ENCODE peak calls at places on chromosomes 1 and 21, in six cellular contexts. Z, S, Y, W, X and E are unnamed samples.

GRCh38 chr1:91683598-91683951 is 182.9 kb downstream of the CDC7 start:
- DNase-seq in Z (no peak), S (no peak), Y (peak; percentile 62), W (peak; percentile 52), X (no peak), E (no peak)

GRCh38 chr1:168408531-168409242 is 128.0 kb downstream of the TBX19 start:
- DNase-seq in Z (peak; percentile 41), S (peak; percentile 22), Y (no peak), W (peak; percentile 84), X (no peak), E (no peak)

GRCh38 chr1:155126494-155127104 is 1.1 kb upstream of the EFNA1 start:
- DNase-seq in Z (peak; percentile 74), S (peak; percentile 27), Y (peak; percentile 49), W (peak; percentile 82), X (peak; percentile 64), E (no peak)

GRCh38 chr1:168945870-168946269 is 160.6 kb upstream of the ATP1B1 start:
- DNase-seq in Z (no peak), S (no peak), Y (no peak), W (no peak), X (no peak), E (no peak)

GRCh38 chr1:47555307-47555706 is 117.5 kb downstream of the FOXD2 start:
- DNase-seq in Z (no peak), S (no peak), Y (no peak), W (no peak), X (no peak), E (no peak)

GRCh38 chr1:12539705-12540579 is 78.1 kb downstream of the DHRS3 start:
- DNase-seq in Z (peak; percentile 88), S (peak; percentile 93), Y (peak; percentile 69), W (peak; percentile 93), X (peak; percentile 74), E (peak; percentile 61)

GRCh38 chr21:17578162-17578561 is 34.5 kb downstream of the BTG3 start:
- DNase-seq in Z (no peak), S (no peak), Y (no peak), W (no peak), X (no peak), E (no peak)

GRCh38 chr1:149936076-149936991 is at the start of gene MTMR11:
- DNase-seq in Z (peak; percentile 47), S (peak; percentile 34), Y (no peak), W (peak; percentile 58), X (no peak), E (no peak)

GRCh38 chr1:91007827-91008226 is 14.0 kb downstream of the ZNF644 start:
- DNase-seq in Z (no peak), S (no peak), Y (no peak), W (peak; percentile 43), X (no peak), E (no peak)

GRCh38 chr1:107140703-107141490 is at the start of gene NTNG1:
- DNase-seq in Z (no peak), S (no peak), Y (peak; percentile 45), W (peak; percentile 92), X (peak; percentile 69), E (peak; percentile 15)

GRCh38 chr1:215076312-215076711 is 6.2 kb upstream of the KCNK2 start:
- DNase-seq in Z (peak; percentile 29), S (peak; percentile 62), Y (peak; percentile 66), W (peak; percentile 84), X (no peak), E (no peak)

GRCh38 chr1:221783936-221784335 is 42.0 kb upstream of the DUSP10 start:
- DNase-seq in Z (no peak), S (no peak), Y (no peak), W (no peak), X (no peak), E (no peak)

GRCh38 chr1:7873801-7874795 is 21.2 kb upstream of the UTS2 start:
- DNase-seq in Z (no peak), S (no peak), Y (no peak), W (no peak), X (no peak), E (no peak)

GRCh38 chr21:17554619-17555472 is 42.0 kb downstream of the CXADR start:
- DNase-seq in Z (no peak), S (peak; percentile 10), Y (no peak), W (peak; percentile 74), X (no peak), E (peak; percentile 14)

GRCh38 chr1:199083680-199084079 is 444.8 kb downstream of the PTPRC start:
- DNase-seq in Z (peak; percentile 83), S (peak; percentile 75), Y (no peak), W (no peak), X (no peak), E (no peak)

GRCh38 chr1:168443899-168444298 is 99.9 kb downstream of the XCL2 start:
- DNase-seq in Z (no peak), S (no peak), Y (no peak), W (no peak), X (no peak), E (no peak)

GRCh38 chr1:65119951-65120350 is 28.1 kb upstream of the AK4 start:
- DNase-seq in Z (no peak), S (peak; percentile 3), Y (no peak), W (peak; percentile 8), X (no peak), E (no peak)

GRCh38 chr1:65505547-65506325 is 85.3 kb downstream of the LEPR start:
- DNase-seq in Z (no peak), S (no peak), Y (no peak), W (peak; percentile 37), X (no peak), E (no peak)

GRCh38 chr1:59076612-59077011 is 220.3 kb upstream of the FGGY start:
- DNase-seq in Z (peak; percentile 21), S (peak; percentile 34), Y (no peak), W (no peak), X (no peak), E (no peak)

GRCh38 chr1:116997011-116997410 is 4.5 kb upstream of the CD101 start:
- DNase-seq in Z (no peak), S (no peak), Y (no peak), W (no peak), X (no peak), E (no peak)

GRCh38 chr1:23278717-23279116 is 61.4 kb upstream of the HTR1D start:
- DNase-seq in Z (no peak), S (no peak), Y (no peak), W (no peak), X (no peak), E (no peak)

GRCh38 chr1:23273450-23274133 is 56.3 kb upstream of the HTR1D start:
- DNase-seq in Z (peak; percentile 85), S (peak; percentile 95), Y (no peak), W (no peak), X (no peak), E (no peak)

GRCh38 chr1:23274134-23274505 is 56.8 kb upstream of the HTR1D start:
- DNase-seq in Z (no peak), S (no peak), Y (no peak), W (no peak), X (no peak), E (no peak)

DNA sequence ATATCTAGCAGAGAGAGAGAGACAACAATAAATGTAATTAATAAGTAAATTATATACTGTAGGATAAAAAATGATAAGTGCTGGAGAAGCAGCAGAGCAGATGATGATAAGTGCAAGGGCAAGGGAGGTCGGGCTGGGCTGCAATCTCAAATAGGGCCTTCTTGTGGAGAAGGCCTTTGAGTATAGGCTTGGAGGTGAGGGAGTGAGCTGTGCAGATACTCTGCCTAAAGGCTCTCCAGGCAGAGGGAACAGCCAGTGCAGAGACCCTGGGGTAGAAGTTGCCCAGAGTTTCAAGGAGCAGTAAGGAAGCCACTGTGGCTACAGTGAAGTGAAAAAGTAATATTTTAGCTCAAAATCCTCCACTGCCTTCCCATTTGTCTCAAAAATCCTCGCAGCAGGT is 59.2 kb upstream of the HTR1D start:
- DNase-seq in Z (no peak), S (no peak), Y (no peak), W (no peak), X (no peak), E (no peak)
- H2BK15ac ChIP-seq in Z (no peak overlapping the region), S (no peak overlapping the region), Y (no peak overlapping the region), W (no peak overlapping the region), X (no peak overlapping the region), E (no peak overlapping the region)

GRCh38 chr21:34779860-34780259 is 111.1 kb downstream of the CLIC6 start:
- DNase-seq in Z (no peak), S (no peak), Y (no peak), W (no peak), X (no peak), E (no peak)
- H2AK5ac ChIP-seq in Z (no peak overlapping the region), S (no peak overlapping the region), Y (no peak overlapping the region), W (no peak overlapping the region), X (no peak overlapping the region), E (no peak overlapping the region)

GRCh38 chr1:200963076-200963475 is 60.4 kb downstream of the KIF21B start:
- DNase-seq in Z (no peak), S (no peak), Y (no peak), W (no peak), X (no peak), E (no peak)

GRCh38 chr1:200967693-200968468 is 55.6 kb downstream of the KIF21B start:
- DNase-seq in Z (no peak), S (no peak), Y (no peak), W (no peak), X (no peak), E (no peak)

GRCh38 chr1:200962631-200963030 is 60.9 kb downstream of the KIF21B start:
- DNase-seq in Z (no peak), S (no peak), Y (peak; percentile 17), W (no peak), X (no peak), E (no peak)

GRCh38 chr1:200966934-200967333 is 56.6 kb downstream of the KIF21B start:
- DNase-seq in Z (no peak), S (no peak), Y (no peak), W (no peak), X (no peak), E (no peak)

DNA sequence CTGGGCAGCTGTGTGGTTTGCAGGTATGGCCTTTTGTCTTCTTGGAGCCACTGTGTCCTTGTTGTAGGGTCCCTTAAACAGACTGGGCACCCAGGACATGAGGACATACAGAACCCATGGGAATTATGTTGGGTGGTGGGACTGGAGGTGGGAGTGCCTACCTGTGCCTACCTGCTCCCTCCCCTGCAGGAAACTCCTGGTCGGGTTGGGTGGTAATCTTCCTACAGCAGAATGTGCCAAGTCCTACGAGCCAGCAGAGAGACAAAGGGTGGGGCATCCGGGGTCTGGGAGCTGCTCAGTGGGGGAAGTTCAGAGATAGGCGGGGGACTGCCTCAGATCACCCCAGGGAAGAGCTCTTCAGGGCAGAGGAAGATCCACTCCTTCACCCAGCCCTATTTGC is 58.4 kb downstream of the KIF21B start:
- DNase-seq in Z (no peak), S (no peak), Y (no peak), W (no peak), X (no peak), E (no peak)
- H2BK15ac ChIP-seq in Z (no peak overlapping the region), S (no peak overlapping the region), Y (no peak overlapping the region), W (no peak overlapping the region), X (no peak overlapping the region), E (no peak overlapping the region)

GRCh38 chr21:46098303-46099141 is 610 bp downstream of the COL6A2 start:
- DNase-seq in Z (no peak), S (no peak), Y (peak; percentile 49), W (peak; percentile 30), X (peak; percentile 74), E (no peak)

GRCh38 chr21:46099476-46099875 is 1.6 kb downstream of the COL6A2 start:
- DNase-seq in Z (peak; percentile 64), S (peak; percentile 34), Y (peak; percentile 62), W (peak; percentile 34), X (peak; percentile 63), E (no peak)

GRCh38 chr21:46100020-46100419 is 2.1 kb downstream of the COL6A2 start:
- DNase-seq in Z (no peak), S (no peak), Y (no peak), W (no peak), X (no peak), E (no peak)

GRCh38 chr21:46097826-46098286 is at the start of gene COL6A2:
- DNase-seq in Z (peak; percentile 73), S (peak; percentile 71), Y (peak; percentile 78), W (peak; percentile 75), X (peak; percentile 89), E (peak; percentile 54)

GRCh38 chr21:46100426-46100825 is 2.5 kb downstream of the COL6A2 start:
- DNase-seq in Z (peak; percentile 76), S (peak; percentile 64), Y (no peak), W (no peak), X (no peak), E (no peak)
- H2AK5ac ChIP-seq in Z (no peak overlapping the region), S (peak overlapping the region; percentile 35), Y (no peak overlapping the region), W (no peak overlapping the region), X (peak overlapping the region; percentile 69), E (no peak overlapping the region)